ENCODE peak calls at places on chromosomes 3 and 15, in eight cellular contexts. V is heart left ventricle, Y is stomach, O is transverse colon, F is HCT116, C is GM12878, S is A549, W is IMR-90. N is an unnamed sample. For H3K9me3, the result is how much of the 10 kb centered on the place peaks cover.

GRCh38 chr15:85748176-85748575 is 46.5 kb downstream of the KLHL25 start:
- DNase-seq in V (no peak), Y (peak), O (no peak), F (no peak), C (no peak), S (no peak), W (no peak), N (no peak)

GRCh38 chr3:190718097-190718496 is 144.4 kb downstream of the GMNC start:
- DNase-seq in V (no peak), Y (no peak), O (no peak), F (no peak), C (no peak), S (no peak), W (no peak), N (no peak)

GRCh38 chr3:179133575-179133974 is 14.6 kb upstream of the PIK3CA start:
- DNase-seq in V (no peak), Y (no peak), O (no peak), F (no peak), C (no peak), S (no peak), W (no peak), N (no peak)

GRCh38 chr15:74040115-74040850 is 42.1 kb downstream of the GOLGA6A start:
- DNase-seq in V (peak), Y (no peak), O (peak), F (no peak), C (no peak), S (no peak), W (peak), N (peak)

GRCh38 chr3:176663376-176663775 is 533.9 kb downstream of the TBL1XR1 start:
- DNase-seq in V (no peak), Y (no peak), O (no peak), F (no peak), C (no peak), S (no peak), W (peak), N (no peak)

GRCh38 chr3:110654820-110655522 is 416.6 kb upstream of the NECTIN3 start:
- DNase-seq in V (no peak), Y (no peak), O (no peak), F (no peak), C (no peak), S (no peak), W (no peak), N (no peak)

GRCh38 chr3:11282250-11283125 is 10.3 kb downstream of the ATG7 start:
- DNase-seq in V (peak), Y (no peak), O (peak), F (no peak), C (no peak), S (no peak), W (peak), N (peak)

GRCh38 chr15:63663906-63664305 is 66.7 kb downstream of the FBXL22 start:
- DNase-seq in V (no peak), Y (no peak), O (no peak), F (no peak), C (no peak), S (no peak), W (peak), N (no peak)

GRCh38 chr3:54836876-54837275 is 91.0 kb downstream of the LRTM1 start:
- DNase-seq in V (no peak), Y (no peak), O (no peak), F (no peak), C (no peak), S (no peak), W (no peak), N (no peak)

GRCh38 chr3:60582285-60582684 is 669.0 kb downstream of the FHIT start:
- DNase-seq in V (no peak), Y (no peak), O (no peak), F (no peak), C (no peak), S (no peak), W (no peak), N (no peak)

GRCh38 chr3:45082139-45082538 is 56.0 kb downstream of the CLEC3B start:
- DNase-seq in V (no peak), Y (no peak), O (no peak), F (no peak), C (no peak), S (no peak), W (peak), N (no peak)

GRCh38 chr3:183182732-183183610 is 20.4 kb upstream of the LAMP3 start:
- DNase-seq in V (no peak), Y (no peak), O (no peak), F (no peak), C (no peak), S (no peak), W (no peak), N (no peak)

GRCh38 chr3:47291158-47291753 is 8.5 kb downstream of the KLHL18 start:
- DNase-seq in V (no peak), Y (no peak), O (no peak), F (no peak), C (no peak), S (no peak), W (no peak), N (no peak)

GRCh38 chr3:6560259-6560658 is 300.7 kb upstream of the GRM7 start:
- DNase-seq in V (no peak), Y (no peak), O (no peak), F (no peak), C (no peak), S (no peak), W (no peak), N (no peak)

GRCh38 chr15:65327651-65328393 is 23.3 kb downstream of the RNU5B-1 start:
- DNase-seq in V (no peak), Y (no peak), O (no peak), F (no peak), C (no peak), S (no peak), W (no peak), N (no peak)

GRCh38 chr3:17442332-17443049 is 299.9 kb downstream of the TBC1D5 start:
- DNase-seq in V (no peak), Y (no peak), O (no peak), F (no peak), C (no peak), S (no peak), W (peak), N (no peak)

GRCh38 chr3:48505146-48505545 is 1.2 kb upstream of the SHISA5 start:
- DNase-seq in V (no peak), Y (no peak), O (no peak), F (no peak), C (no peak), S (no peak), W (no peak), N (no peak)

GRCh38 chr15:55267401-55268053 is 22.1 kb downstream of the RAB27A start:
- DNase-seq in V (peak), Y (peak), O (peak), F (no peak), C (no peak), S (no peak), W (peak), N (peak)

GRCh38 chr3:51380601-51381332 is 4.3 kb upstream of the MANF start:
- DNase-seq in V (no peak), Y (no peak), O (no peak), F (no peak), C (no peak), S (no peak), W (no peak), N (no peak)

GRCh38 chr15:48391950-48392349 is 60.7 kb downstream of the DUT start:
- DNase-seq in V (no peak), Y (no peak), O (no peak), F (no peak), C (no peak), S (no peak), W (no peak), N (no peak)

GRCh38 chr3:196638922-196639516 is 475 bp upstream of the NRROS start:
- DNase-seq in V (no peak), Y (no peak), O (no peak), F (no peak), C (no peak), S (no peak), W (no peak), N (no peak)

GRCh38 chr3:61780455-61781239 is 219.3 kb downstream of the PTPRG start:
- DNase-seq in V (no peak), Y (no peak), O (no peak), F (no peak), C (no peak), S (no peak), W (no peak), N (no peak)

GRCh38 chr3:183070892-183071291 is 28.4 kb downstream of the MCCC1 start:
- DNase-seq in V (no peak), Y (no peak), O (no peak), F (no peak), C (no peak), S (no peak), W (no peak), N (no peak)

GRCh38 chr15:57376695-57377477 is 581 bp downstream of the CGNL1 start:
- DNase-seq in V (peak), Y (no peak), O (no peak), F (no peak), C (no peak), S (peak), W (peak), N (peak)

GRCh38 chr3:63975705-63976104 is 47.6 kb downstream of the PSMD6 start:
- DNase-seq in V (peak), Y (no peak), O (no peak), F (no peak), C (no peak), S (no peak), W (no peak), N (peak)

GRCh38 chr3:113783463-113783862 is 36.6 kb downstream of the ATP6V1A start:
- DNase-seq in V (no peak), Y (no peak), O (no peak), F (no peak), C (no peak), S (peak), W (peak), N (no peak)

DNA sequence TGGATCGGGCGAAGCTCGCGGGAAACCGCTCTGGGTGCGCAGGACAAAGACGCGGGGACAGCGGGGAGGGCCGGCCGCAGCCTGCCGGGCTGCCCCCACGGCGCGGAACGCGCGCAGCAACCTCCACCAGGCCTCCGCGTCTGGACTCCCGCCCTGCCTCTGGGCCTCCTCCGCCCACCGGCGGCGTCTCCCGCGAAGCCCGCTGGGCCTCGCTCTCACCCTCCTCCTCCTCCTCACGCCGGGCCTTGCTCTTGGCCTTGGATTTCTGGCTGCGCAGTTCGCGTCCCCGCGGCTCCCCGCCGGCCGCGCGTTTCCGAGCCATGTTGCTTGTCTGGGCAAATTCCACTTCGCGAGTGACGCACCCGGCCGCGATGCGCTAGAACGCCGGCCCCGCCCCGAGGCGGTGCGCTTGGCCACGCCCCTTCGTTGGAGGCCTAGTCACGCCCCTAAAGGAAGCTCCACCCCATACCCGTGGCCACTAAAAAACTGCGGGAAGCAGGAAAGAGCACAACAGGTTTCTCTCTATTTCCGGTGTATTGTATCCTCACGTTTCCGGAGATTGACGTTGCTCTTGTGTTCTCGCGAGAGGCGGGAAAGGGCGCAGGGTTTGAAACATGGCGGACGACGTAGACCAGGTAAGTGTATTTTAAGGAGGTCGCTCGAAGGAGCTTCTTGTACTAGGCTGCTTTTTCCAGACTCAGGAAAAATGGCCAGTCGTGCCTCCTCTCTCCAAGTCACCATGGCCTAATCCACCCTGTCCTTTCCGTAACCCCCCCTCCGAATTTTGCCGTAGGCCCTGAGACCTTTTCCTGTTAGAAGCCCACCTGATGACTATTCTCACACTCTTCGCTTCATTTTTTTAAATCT is at the start of the genes LSM3 and XPC:
- DNase-seq in V (peak), Y (peak), O (peak), F (peak), C (peak), S (peak), W (peak), N (peak)
- TF ChIP-seq POLR2A in V (peak), Y (peak), O (peak), F (peak), C (peak), S (peak), W (peak), N (peak)

DNA sequence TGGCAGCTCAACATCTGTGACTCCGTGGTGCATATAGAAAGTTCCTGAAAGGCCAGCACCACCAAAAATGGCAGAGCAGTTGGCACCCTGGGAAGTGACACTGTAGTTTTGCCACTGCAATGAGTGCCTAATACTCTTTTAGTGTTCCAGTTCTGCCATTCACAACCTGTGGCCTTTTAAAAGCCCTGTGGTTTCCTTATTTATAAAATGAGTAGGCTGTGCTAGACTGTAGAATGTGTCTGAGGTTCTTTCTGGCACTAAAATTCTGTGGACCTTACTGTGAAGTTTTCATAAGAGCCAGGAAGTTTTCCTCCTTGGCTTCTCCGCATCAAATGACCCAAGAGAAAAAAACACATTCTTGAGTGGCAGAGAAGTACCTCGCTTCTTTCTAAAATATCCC is 74.1 kb downstream of the MME start:
- DNase-seq in V (no peak), Y (no peak), O (no peak), F (no peak), C (no peak), S (no peak), W (peak), N (no peak)
- H3K9me3 ChIP-seq in V (under half), Y (under half), O (under half), F (under half), C (under half), S (under half), W (under half), N (under half)

GRCh38 chr3:123143669-123144411 is 57.9 kb upstream of the SEC22A start:
- DNase-seq in V (no peak), Y (no peak), O (no peak), F (no peak), C (no peak), S (no peak), W (peak), N (no peak)
- TF ChIP-seq POLR2A in V (no peak), Y (no peak), O (no peak), F (no peak), C (no peak), S (no peak), W (no peak), N (no peak)

GRCh38 chr3:147414369-147415135 is 5.4 kb downstream of the ZIC1 start:
- DNase-seq in V (no peak), Y (no peak), O (no peak), F (no peak), C (no peak), S (no peak), W (no peak), N (no peak)

GRCh38 chr3:147413712-147414325 is 4.7 kb downstream of the ZIC1 start:
- DNase-seq in V (no peak), Y (no peak), O (no peak), F (no peak), C (no peak), S (no peak), W (no peak), N (no peak)

GRCh38 chr3:147411777-147412176 is 2.6 kb downstream of the ZIC1 start:
- DNase-seq in V (no peak), Y (no peak), O (no peak), F (no peak), C (no peak), S (no peak), W (no peak), N (no peak)

GRCh38 chr3:147412491-147412916 is 3.3 kb downstream of the ZIC1 start:
- DNase-seq in V (no peak), Y (no peak), O (no peak), F (no peak), C (no peak), S (no peak), W (no peak), N (no peak)

DNA sequence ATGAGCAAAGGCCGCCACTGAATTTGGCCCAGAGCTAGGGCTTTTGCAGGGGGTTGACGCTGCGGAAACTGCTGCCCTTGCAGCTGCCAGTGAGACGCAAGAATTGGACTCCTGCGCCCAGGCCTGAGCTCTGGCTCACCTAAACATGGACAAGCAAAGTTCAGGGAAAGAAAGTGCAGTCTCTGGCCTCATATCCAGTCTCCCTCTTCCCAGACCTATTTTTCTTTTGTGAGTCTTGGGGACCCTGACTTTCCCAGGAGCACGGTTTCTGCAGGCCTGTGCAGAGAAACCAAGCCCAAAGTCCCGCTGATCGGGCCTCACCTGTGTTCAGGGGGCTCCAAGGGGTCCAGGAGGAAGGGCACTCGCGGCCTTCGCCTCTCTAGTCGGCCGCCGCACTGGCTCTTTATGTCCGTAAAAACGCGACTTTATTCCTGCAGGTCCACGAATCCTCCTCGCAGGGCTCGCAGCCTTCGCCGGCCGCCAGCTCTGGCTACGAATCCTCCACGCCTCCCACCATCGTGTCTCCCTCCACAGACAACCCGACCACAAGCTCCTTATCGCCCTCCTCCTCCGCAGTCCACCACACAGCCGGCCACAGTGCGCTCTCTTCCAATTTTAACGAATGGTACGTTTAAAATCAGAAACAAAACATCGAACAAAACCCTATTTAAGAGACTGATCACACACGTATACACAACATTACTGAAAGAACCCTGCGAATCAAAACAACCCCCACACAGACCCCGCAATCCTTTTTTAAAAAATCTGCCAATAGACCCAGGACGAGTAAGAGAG is 3.9 kb downstream of the ZIC1 start:
- DNase-seq in V (no peak), Y (no peak), O (no peak), F (no peak), C (no peak), S (no peak), W (no peak), N (no peak)
- H3K9me3 ChIP-seq in V (under half), Y (half or more), O (under half), F (under half), C (under half), S (under half), W (under half), N (under half)

DNA sequence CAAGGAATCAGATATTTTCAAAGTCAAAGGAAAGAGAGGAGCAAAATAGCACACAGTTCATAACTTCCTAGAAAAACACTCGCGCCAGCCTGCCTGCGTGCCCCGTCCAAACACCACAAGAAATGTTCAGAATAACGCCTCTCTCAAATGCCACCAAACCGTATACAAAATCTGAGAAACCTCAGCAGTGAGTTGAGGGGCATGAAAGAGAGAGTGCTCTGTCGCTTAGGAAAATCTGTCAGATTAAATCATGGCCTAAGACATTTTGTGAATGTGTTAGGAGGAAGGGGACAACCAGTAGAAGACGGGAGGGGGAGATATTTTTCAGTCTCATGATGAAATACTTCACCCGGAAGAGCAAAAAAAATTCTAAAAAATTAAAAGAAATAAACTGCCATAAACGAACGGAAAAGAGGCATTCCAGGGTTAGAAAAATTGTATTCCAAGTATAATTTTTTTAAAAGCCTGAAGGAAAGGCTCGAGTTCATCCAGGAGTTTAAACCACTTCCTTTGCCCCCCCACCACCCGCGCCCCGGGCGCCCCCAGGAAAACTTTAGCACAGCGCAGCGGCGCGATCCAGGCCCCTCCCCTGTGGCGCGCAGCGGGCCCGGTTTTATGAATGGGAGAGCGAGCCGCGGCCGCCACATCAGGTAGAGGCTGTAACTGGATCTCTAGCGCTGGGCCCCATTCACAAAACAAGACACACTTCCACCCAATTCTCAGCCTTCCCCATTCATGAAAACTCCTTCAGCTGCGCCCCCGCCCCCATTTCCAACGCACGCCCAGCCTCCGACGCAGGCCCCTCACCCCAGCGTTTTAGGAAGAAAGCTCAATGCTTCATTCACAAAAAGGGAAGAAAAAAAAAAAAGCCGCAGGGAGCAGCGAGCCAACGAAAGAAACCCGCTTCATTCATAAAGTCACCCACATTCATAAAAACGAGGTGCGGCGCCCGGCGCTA is 1.5 kb downstream of the ETV5 start:
- DNase-seq in V (peak), Y (peak), O (peak), F (peak), C (no peak), S (peak), W (peak), N (peak)
- TF ChIP-seq POLR2A in V (no peak), Y (no peak), O (no peak), F (no peak), C (no peak), S (no peak), W (no peak), N (peak)

GRCh38 chr3:127544151-127544805 is 46.3 kb downstream of the TPRA1 start:
- DNase-seq in V (peak), Y (peak), O (peak), F (peak), C (no peak), S (peak), W (peak), N (peak)

GRCh38 chr3:127544806-127545545 is 45.6 kb downstream of the TPRA1 start:
- DNase-seq in V (no peak), Y (no peak), O (no peak), F (no peak), C (no peak), S (no peak), W (no peak), N (no peak)

GRCh38 chr3:127541320-127541719 is 49.2 kb downstream of the TPRA1 start:
- DNase-seq in V (no peak), Y (peak), O (no peak), F (no peak), C (no peak), S (no peak), W (no peak), N (no peak)

GRCh38 chr3:127542441-127542952 is 48.0 kb downstream of the TPRA1 start:
- DNase-seq in V (no peak), Y (peak), O (peak), F (no peak), C (no peak), S (no peak), W (no peak), N (no peak)

GRCh38 chr3:127543441-127543840 is 47.1 kb downstream of the TPRA1 start:
- DNase-seq in V (no peak), Y (no peak), O (no peak), F (no peak), C (no peak), S (no peak), W (no peak), N (no peak)
- H3K9me3 ChIP-seq in V (under half), Y (under half), O (under half), F (under half), C (under half), S (under half), W (under half), N (under half)